ENCODE peak calls at places on chromosomes 4 and X, in seven cellular contexts. Z is activated naive CD4-positive, alpha-beta T cell treated with anti-CD3 and anti-CD28 coated beads, Interleukin-2, amount 10 ng/mL, durations not matched to agents 7 days and 5 days; F is Ammon's horn; X is Karpas-422; E is effector memory CD8-positive, alpha-beta T cell; K is substantia nigra; O is endothelial cell. R is an unnamed sample.

GRCh38 chr4:155592568-155593343 is 73.9 kb upstream of the GUCY1A1 start:
- DNase-seq in E (no peak), Z (no peak), K (no peak), F (no peak), O (no peak), X (peak), R (no peak)

GRCh38 chr4:143287571-143287923 is 49.1 kb upstream of the GAB1 start:
- DNase-seq in F (no peak), K (no peak), O (no peak), Z (no peak), X (no peak), E (no peak), R (no peak)

GRCh38 chr4:81502561-81502960 is 30.9 kb upstream of the RASGEF1B start:
- DNase-seq in F (no peak), X (no peak), O (no peak), E (no peak), Z (no peak), K (no peak), R (no peak)

GRCh38 chr4:185600801-185601200 is 65.5 kb upstream of the PDLIM3 start:
- DNase-seq in O (no peak), K (no peak), X (no peak), E (no peak), Z (no peak), F (no peak), R (no peak)

GRCh38 chr4:69194166-69194565 is 20.4 kb downstream of the UGT2B11 start:
- DNase-seq in O (no peak), E (no peak), X (no peak), Z (no peak), F (no peak), K (no peak), R (no peak)

GRCh38 chrX:42175843-42176242 is 252.5 kb upstream of the CASK start:
- DNase-seq in E (no peak), F (no peak), K (no peak), Z (no peak), X (no peak), O (no peak), R (no peak)

GRCh38 chr4:7391637-7392437 is 42.9 kb downstream of the PSAPL1 start:
- DNase-seq in X (no peak), O (peak), Z (no peak), F (no peak), K (no peak), E (no peak), R (no peak)

GRCh38 chrX:14056201-14056600 is 26.5 kb upstream of the GEMIN8 start:
- DNase-seq in X (no peak), K (no peak), E (no peak), F (no peak), O (no peak), Z (no peak), R (no peak)

GRCh38 chr4:186255122-186255521 is 10.9 kb upstream of the F11 start:
- DNase-seq in Z (no peak), K (no peak), O (no peak), X (no peak), F (no peak), E (no peak), R (no peak)

GRCh38 chr4:38322709-38323108 is 341.3 kb upstream of the KLF3 start:
- DNase-seq in F (no peak), E (no peak), X (no peak), K (no peak), O (no peak), Z (no peak), R (no peak)

GRCh38 chr4:142777045-142777743 is 68.9 kb downstream of the INPP4B start:
- DNase-seq in O (no peak), E (no peak), K (no peak), F (no peak), Z (no peak), X (no peak), R (no peak)

GRCh38 chr4:74292111-74292870 is 16.0 kb upstream of the EPGN start:
- DNase-seq in F (no peak), X (no peak), O (no peak), Z (no peak), K (no peak), E (no peak), R (no peak)

GRCh38 chr4:150862829-150863228 is 152.3 kb downstream of the LRBA start:
- DNase-seq in F (no peak), X (no peak), Z (no peak), K (no peak), O (no peak), E (no peak), R (no peak)

GRCh38 chr4:136928957-136929411 is 603.3 kb downstream of the PCDH18 start:
- DNase-seq in E (no peak), Z (no peak), F (no peak), X (no peak), O (no peak), K (no peak), R (no peak)

GRCh38 chr4:62117879-62118278 is 917.8 kb downstream of the ADGRL3 start:
- DNase-seq in E (no peak), Z (no peak), O (no peak), X (no peak), F (no peak), K (no peak), R (no peak)

GRCh38 chrX:51461053-51462050 is 35.0 kb downstream of the NUDT11 start:
- DNase-seq in O (no peak), X (peak), K (peak), Z (peak), F (peak), E (no peak), R (peak)

GRCh38 chrX:110341189-110342035 is 17.2 kb upstream of the RTL9 start:
- DNase-seq in E (no peak), F (no peak), Z (no peak), K (no peak), O (no peak), X (peak), R (no peak)

GRCh38 chr4:47122592-47123291 is 91.4 kb downstream of the GABRB1 start:
- DNase-seq in F (peak), E (peak), Z (peak), O (peak), X (peak), K (peak), R (no peak)

GRCh38 chr4:89497517-89498308 is 190.1 kb upstream of the GPRIN3 start:
- DNase-seq in X (no peak), O (no peak), E (no peak), Z (no peak), F (no peak), K (no peak), R (no peak)

GRCh38 chrX:9171841-9172240 is 137.9 kb upstream of the FAM9B start:
- DNase-seq in E (no peak), Z (no peak), O (no peak), K (no peak), F (no peak), X (no peak), R (no peak)

GRCh38 chrX:106619797-106620196 is 8.0 kb downstream of the RADX start:
- DNase-seq in Z (no peak), E (no peak), F (no peak), O (no peak), K (no peak), X (no peak), R (no peak)

GRCh38 chrX:10897768-10898167 is 213.4 kb upstream of the HCCS start:
- DNase-seq in X (no peak), O (no peak), Z (no peak), E (no peak), F (no peak), K (no peak), R (no peak)

GRCh38 chrX:45760187-45760742 is 559.6 kb upstream of the DIPK2B start:
- DNase-seq in F (no peak), O (no peak), X (no peak), Z (no peak), E (no peak), K (no peak), R (no peak)

GRCh38 chr4:80694178-80694577 is 336.3 kb upstream of the BMP3 start:
- DNase-seq in F (no peak), Z (no peak), X (no peak), E (no peak), K (no peak), O (no peak), R (no peak)

GRCh38 chr4:26741491-26741871 is 119.2 kb upstream of the STIM2 start:
- DNase-seq in F (peak), E (no peak), K (no peak), X (no peak), Z (no peak), O (no peak), R (no peak)

GRCh38 chrX:87873347-87873941 is 355.8 kb downstream of the KLHL4 start:
- DNase-seq in O (no peak), Z (no peak), K (no peak), F (no peak), E (no peak), X (no peak), R (no peak)

GRCh38 chrX:17078031-17078730 is 131.7 kb downstream of the REPS2 start:
- DNase-seq in O (no peak), F (no peak), E (no peak), Z (no peak), K (no peak), X (no peak), R (no peak)

GRCh38 chrX:39577976-39578962 is 519.5 kb downstream of the BCOR start:
- DNase-seq in F (no peak), O (no peak), X (peak), K (no peak), E (peak), Z (peak), R (peak)

GRCh38 chr4:184653650-184654049 is 4.1 kb downstream of the PRIMPOL start:
- DNase-seq in Z (no peak), K (no peak), O (no peak), F (no peak), X (no peak), E (no peak), R (no peak)

GRCh38 chrX:47146936-47147859 is 2.2 kb downstream of the RBM10 start:
- DNase-seq in F (no peak), K (no peak), X (no peak), O (no peak), Z (no peak), E (no peak), R (no peak)

GRCh38 chr4:915041-915474 is 17.1 kb downstream of the GAK start:
- DNase-seq in X (no peak), E (no peak), K (no peak), Z (no peak), F (peak), O (no peak), R (no peak)

GRCh38 chrX:153818571-153819397 is 11.6 kb downstream of the PDZD4 start:
- DNase-seq in F (no peak), E (peak), K (peak), Z (peak), O (peak), X (no peak), R (peak)

GRCh38 chr4:55029838-55030503 is 95.4 kb downstream of the KDR start:
- DNase-seq in Z (no peak), X (no peak), O (peak), E (no peak), K (no peak), F (no peak), R (no peak)

GRCh38 chrX:127317159-127317558 is 497.6 kb downstream of the PRR32 start:
- DNase-seq in X (no peak), E (no peak), O (no peak), Z (no peak), F (no peak), K (no peak), R (no peak)

R was measured in CD4-positive, CD25-positive, alpha-beta regulatory T cell.